ENCODE peak calls at places on chromosomes 1 and 21, in six cellular contexts. One of them, this sample, is unnamed.

GRCh38 chr1:248924696-248925532 is 18.9 kb downstream of the PGBD2 start:
- DNase-seq in Ammon's horn: peak; percentile 77
- DNase-seq in nephron progenitor cell: peak; percentile 30
- DNase-seq in stimulated activated CD4-positive, alpha-beta T cell treated with anti-CD3 and anti-CD28 coated beads, TNF-alpha, amount 100 ng/mL, for 1 hour: no peak
- DNase-seq in IMR-90: peak; percentile 39
- DNase-seq in NCI-H748 treated with DMSO at 0.1 percent for 48 hours: no peak
- DNase-seq in this sample: peak; percentile 37

GRCh38 chr1:165397945-165398344 is 41.4 kb upstream of the LMX1A start:
- DNase-seq in Ammon's horn: no peak
- DNase-seq in nephron progenitor cell: no peak
- DNase-seq in stimulated activated CD4-positive, alpha-beta T cell treated with anti-CD3 and anti-CD28 coated beads, TNF-alpha, amount 100 ng/mL, for 1 hour: no peak
- DNase-seq in IMR-90: peak; percentile 44
- DNase-seq in NCI-H748 treated with DMSO at 0.1 percent for 48 hours: no peak
- DNase-seq in this sample: no peak

GRCh38 chr1:227299238-227299637 is 19.1 kb downstream of the CDC42BPA start:
- DNase-seq in Ammon's horn: no peak
- DNase-seq in nephron progenitor cell: no peak
- DNase-seq in NCI-H748 treated with DMSO at 0.1 percent for 48 hours: no peak
- DNase-seq in IMR-90: peak; percentile 61
- DNase-seq in stimulated activated CD4-positive, alpha-beta T cell treated with anti-CD3 and anti-CD28 coated beads, TNF-alpha, amount 100 ng/mL, for 1 hour: no peak
- DNase-seq in this sample: no peak

GRCh38 chr1:222829868-222830267 is 15.0 kb downstream of the DISP1 start:
- DNase-seq in IMR-90: peak; percentile 82
- DNase-seq in Ammon's horn: no peak
- DNase-seq in stimulated activated CD4-positive, alpha-beta T cell treated with anti-CD3 and anti-CD28 coated beads, TNF-alpha, amount 100 ng/mL, for 1 hour: no peak
- DNase-seq in nephron progenitor cell: no peak
- DNase-seq in NCI-H748 treated with DMSO at 0.1 percent for 48 hours: no peak
- DNase-seq in this sample: no peak

GRCh38 chr1:67953301-67953700 is 97.1 kb downstream of the DIRAS3 start:
- DNase-seq in nephron progenitor cell: no peak
- DNase-seq in stimulated activated CD4-positive, alpha-beta T cell treated with anti-CD3 and anti-CD28 coated beads, TNF-alpha, amount 100 ng/mL, for 1 hour: no peak
- DNase-seq in Ammon's horn: no peak
- DNase-seq in IMR-90: no peak
- DNase-seq in NCI-H748 treated with DMSO at 0.1 percent for 48 hours: no peak
- DNase-seq in this sample: no peak

GRCh38 chr21:28590026-28590425 is 402.7 kb downstream of the LTN1 start:
- DNase-seq in IMR-90: no peak
- DNase-seq in stimulated activated CD4-positive, alpha-beta T cell treated with anti-CD3 and anti-CD28 coated beads, TNF-alpha, amount 100 ng/mL, for 1 hour: no peak
- DNase-seq in NCI-H748 treated with DMSO at 0.1 percent for 48 hours: no peak
- DNase-seq in nephron progenitor cell: no peak
- DNase-seq in Ammon's horn: no peak
- DNase-seq in this sample: no peak

GRCh38 chr1:18093193-18093592 is 14.4 kb upstream of the IGSF21 start:
- DNase-seq in Ammon's horn: no peak
- DNase-seq in stimulated activated CD4-positive, alpha-beta T cell treated with anti-CD3 and anti-CD28 coated beads, TNF-alpha, amount 100 ng/mL, for 1 hour: no peak
- DNase-seq in IMR-90: no peak
- DNase-seq in NCI-H748 treated with DMSO at 0.1 percent for 48 hours: no peak
- DNase-seq in nephron progenitor cell: no peak
- DNase-seq in this sample: no peak

GRCh38 chr1:185238447-185238846 is 78.6 kb downstream of the IVNS1ABP start:
- DNase-seq in NCI-H748 treated with DMSO at 0.1 percent for 48 hours: no peak
- DNase-seq in IMR-90: peak; percentile 47
- DNase-seq in Ammon's horn: no peak
- DNase-seq in nephron progenitor cell: no peak
- DNase-seq in stimulated activated CD4-positive, alpha-beta T cell treated with anti-CD3 and anti-CD28 coated beads, TNF-alpha, amount 100 ng/mL, for 1 hour: no peak
- DNase-seq in this sample: no peak

GRCh38 chr1:117826119-117826518 is 103.3 kb downstream of the GDAP2 start:
- DNase-seq in stimulated activated CD4-positive, alpha-beta T cell treated with anti-CD3 and anti-CD28 coated beads, TNF-alpha, amount 100 ng/mL, for 1 hour: no peak
- DNase-seq in Ammon's horn: no peak
- DNase-seq in NCI-H748 treated with DMSO at 0.1 percent for 48 hours: no peak
- DNase-seq in IMR-90: no peak
- DNase-seq in nephron progenitor cell: no peak
- DNase-seq in this sample: no peak

GRCh38 chr21:21324297-21324696 is 326.1 kb downstream of the NCAM2 start:
- DNase-seq in NCI-H748 treated with DMSO at 0.1 percent for 48 hours: no peak
- DNase-seq in stimulated activated CD4-positive, alpha-beta T cell treated with anti-CD3 and anti-CD28 coated beads, TNF-alpha, amount 100 ng/mL, for 1 hour: no peak
- DNase-seq in nephron progenitor cell: no peak
- DNase-seq in IMR-90: no peak
- DNase-seq in Ammon's horn: no peak
- DNase-seq in this sample: no peak

GRCh38 chr1:54499097-54500029 is 48.7 kb upstream of the ACOT11 start:
- DNase-seq in IMR-90: peak; percentile 36
- DNase-seq in stimulated activated CD4-positive, alpha-beta T cell treated with anti-CD3 and anti-CD28 coated beads, TNF-alpha, amount 100 ng/mL, for 1 hour: no peak
- DNase-seq in nephron progenitor cell: peak; percentile 74
- DNase-seq in NCI-H748 treated with DMSO at 0.1 percent for 48 hours: peak; percentile 57
- DNase-seq in Ammon's horn: peak; percentile 38
- DNase-seq in this sample: peak; percentile 65

GRCh38 chr1:64901663-64902062 is 64.7 kb downstream of the JAK1 start:
- DNase-seq in Ammon's horn: no peak
- DNase-seq in nephron progenitor cell: no peak
- DNase-seq in IMR-90: no peak
- DNase-seq in NCI-H748 treated with DMSO at 0.1 percent for 48 hours: no peak
- DNase-seq in stimulated activated CD4-positive, alpha-beta T cell treated with anti-CD3 and anti-CD28 coated beads, TNF-alpha, amount 100 ng/mL, for 1 hour: no peak
- DNase-seq in this sample: no peak

GRCh38 chr1:15116966-15117365 is 36.6 kb upstream of the TMEM51 start:
- DNase-seq in Ammon's horn: no peak
- DNase-seq in IMR-90: no peak
- DNase-seq in stimulated activated CD4-positive, alpha-beta T cell treated with anti-CD3 and anti-CD28 coated beads, TNF-alpha, amount 100 ng/mL, for 1 hour: no peak
- DNase-seq in nephron progenitor cell: no peak
- DNase-seq in NCI-H748 treated with DMSO at 0.1 percent for 48 hours: no peak
- DNase-seq in this sample: no peak

GRCh38 chr1:29869802-29870201 is 633.5 kb downstream of the PTPRU start:
- DNase-seq in nephron progenitor cell: no peak
- DNase-seq in Ammon's horn: no peak
- DNase-seq in NCI-H748 treated with DMSO at 0.1 percent for 48 hours: no peak
- DNase-seq in IMR-90: no peak
- DNase-seq in stimulated activated CD4-positive, alpha-beta T cell treated with anti-CD3 and anti-CD28 coated beads, TNF-alpha, amount 100 ng/mL, for 1 hour: no peak
- DNase-seq in this sample: no peak

GRCh38 chr1:31348449-31348848 is 24.4 kb downstream of the FABP3 start:
- DNase-seq in Ammon's horn: no peak
- DNase-seq in NCI-H748 treated with DMSO at 0.1 percent for 48 hours: no peak
- DNase-seq in stimulated activated CD4-positive, alpha-beta T cell treated with anti-CD3 and anti-CD28 coated beads, TNF-alpha, amount 100 ng/mL, for 1 hour: no peak
- DNase-seq in nephron progenitor cell: no peak
- DNase-seq in IMR-90: no peak
- DNase-seq in this sample: no peak

GRCh38 chr1:15947382-15948090 is 28.4 kb downstream of the ZBTB17 start:
- DNase-seq in stimulated activated CD4-positive, alpha-beta T cell treated with anti-CD3 and anti-CD28 coated beads, TNF-alpha, amount 100 ng/mL, for 1 hour: no peak
- DNase-seq in nephron progenitor cell: no peak
- DNase-seq in NCI-H748 treated with DMSO at 0.1 percent for 48 hours: no peak
- DNase-seq in IMR-90: no peak
- DNase-seq in Ammon's horn: no peak
- DNase-seq in this sample: no peak

This sample was measured in mucosa of descending colon.